ENCODE peak calls at places on chromosomes 6 and 20, in nine cellular contexts. One of them, this sample, is unnamed.

GRCh38 chr6:90123796-90124195 is 172.8 kb downstream of the BACH2 start:
- DNase-seq in IMR-90: peak
- DNase-seq in GDM1: no peak
- DNase-seq in T-cell: no peak
- DNase-seq in GM04503: no peak
- DNase-seq in RPMI7951: peak
- DNase-seq in CD8-positive, alpha-beta memory T cell: no peak
- DNase-seq in GM18507: no peak
- DNase-seq in NCI-H1930: no peak
- DNase-seq in this sample: no peak

GRCh38 chr6:127550403-127550802 is 26.6 kb upstream of the C6orf58 start:
- DNase-seq in IMR-90: peak
- DNase-seq in GDM1: no peak
- DNase-seq in T-cell: no peak
- DNase-seq in GM04503: peak
- DNase-seq in RPMI7951: no peak
- DNase-seq in CD8-positive, alpha-beta memory T cell: no peak
- DNase-seq in GM18507: no peak
- DNase-seq in NCI-H1930: no peak
- DNase-seq in this sample: peak

GRCh38 chr20:57622201-57622570 is 2.0 kb upstream of the ZBP1 start:
- DNase-seq in IMR-90: no peak
- DNase-seq in GDM1: no peak
- DNase-seq in T-cell: no peak
- DNase-seq in GM04503: no peak
- DNase-seq in RPMI7951: no peak
- DNase-seq in CD8-positive, alpha-beta memory T cell: no peak
- DNase-seq in GM18507: no peak
- DNase-seq in NCI-H1930: no peak
- DNase-seq in this sample: no peak

GRCh38 chr6:111788779-111789276 is 84.4 kb downstream of the FYN start:
- DNase-seq in IMR-90: no peak
- DNase-seq in GDM1: no peak
- DNase-seq in T-cell: no peak
- DNase-seq in GM04503: no peak
- DNase-seq in RPMI7951: peak
- DNase-seq in CD8-positive, alpha-beta memory T cell: no peak
- DNase-seq in GM18507: no peak
- DNase-seq in NCI-H1930: no peak
- DNase-seq in this sample: no peak

GRCh38 chr6:118584906-118585305 is 36.8 kb downstream of the PLN start:
- DNase-seq in IMR-90: no peak
- DNase-seq in GDM1: no peak
- DNase-seq in T-cell: no peak
- DNase-seq in GM04503: no peak
- DNase-seq in RPMI7951: no peak
- DNase-seq in CD8-positive, alpha-beta memory T cell: no peak
- DNase-seq in GM18507: no peak
- DNase-seq in NCI-H1930: no peak
- DNase-seq in this sample: no peak

GRCh38 chr20:51378171-51378928 is 164.2 kb downstream of the NFATC2 start:
- DNase-seq in IMR-90: no peak
- DNase-seq in GDM1: no peak
- DNase-seq in T-cell: no peak
- DNase-seq in GM04503: no peak
- DNase-seq in RPMI7951: no peak
- DNase-seq in CD8-positive, alpha-beta memory T cell: no peak
- DNase-seq in GM18507: no peak
- DNase-seq in NCI-H1930: peak
- DNase-seq in this sample: peak

GRCh38 chr6:116557863-116558262 is 4.3 kb downstream of the CALHM4 start:
- DNase-seq in IMR-90: peak
- DNase-seq in GDM1: no peak
- DNase-seq in T-cell: no peak
- DNase-seq in GM04503: peak
- DNase-seq in RPMI7951: peak
- DNase-seq in CD8-positive, alpha-beta memory T cell: no peak
- DNase-seq in GM18507: no peak
- DNase-seq in NCI-H1930: no peak
- DNase-seq in this sample: peak

GRCh38 chr20:15618912-15619311 is 954.3 kb downstream of the KIF16B start:
- DNase-seq in IMR-90: no peak
- DNase-seq in GDM1: no peak
- DNase-seq in T-cell: no peak
- DNase-seq in GM04503: no peak
- DNase-seq in RPMI7951: peak
- DNase-seq in CD8-positive, alpha-beta memory T cell: no peak
- DNase-seq in GM18507: no peak
- DNase-seq in NCI-H1930: no peak
- DNase-seq in this sample: no peak

GRCh38 chr6:14276667-14277404 is 159.3 kb downstream of the CD83 start:
- DNase-seq in IMR-90: peak
- DNase-seq in GDM1: peak
- DNase-seq in T-cell: peak
- DNase-seq in GM04503: no peak
- DNase-seq in RPMI7951: peak
- DNase-seq in CD8-positive, alpha-beta memory T cell: no peak
- DNase-seq in GM18507: peak
- DNase-seq in NCI-H1930: no peak
- DNase-seq in this sample: no peak

GRCh38 chr20:58127731-58128130 is 100.7 kb downstream of the ANKRD60 start:
- DNase-seq in IMR-90: peak
- DNase-seq in GDM1: no peak
- DNase-seq in T-cell: no peak
- DNase-seq in GM04503: no peak
- DNase-seq in RPMI7951: peak
- DNase-seq in CD8-positive, alpha-beta memory T cell: no peak
- DNase-seq in GM18507: no peak
- DNase-seq in NCI-H1930: no peak
- DNase-seq in this sample: no peak

This sample was measured in T47D.